ENCODE peak calls at places on chromosome 4, in five cellular contexts. One of them, this sample, is unnamed.

GRCh38 chr4:173698557-173699262 is 168.7 kb upstream of the HAND2 start:
- DNase-seq in amygdala: no peak
- DNase-seq in A172: no peak
- DNase-seq in MCF 10A: no peak
- DNase-seq in GM04503: no peak
- DNase-seq in this sample: no peak

GRCh38 chr4:3716876-3717235 is 49.3 kb upstream of the ADRA2C start:
- DNase-seq in GM04503: no peak
- DNase-seq in amygdala: no peak
- DNase-seq in A172: no peak
- DNase-seq in MCF 10A: no peak
- DNase-seq in this sample: no peak

GRCh38 chr4:20194079-20195013 is 57.4 kb upstream of the SLIT2 start:
- DNase-seq in MCF 10A: peak; percentile 72
- DNase-seq in GM04503: peak; percentile 75
- DNase-seq in A172: peak; percentile 68
- DNase-seq in amygdala: no peak
- DNase-seq in this sample: no peak

GRCh38 chr4:80069837-80070788 is 2.9 kb downstream of the ANTXR2 start:
- DNase-seq in amygdala: no peak
- DNase-seq in MCF 10A: peak; percentile 47
- DNase-seq in A172: peak; percentile 7
- DNase-seq in GM04503: no peak
- DNase-seq in this sample: no peak

GRCh38 chr4:73704314-73705055 is 35.9 kb upstream of the CXCL8 start:
- DNase-seq in A172: peak; percentile 90
- DNase-seq in GM04503: peak; percentile 98
- DNase-seq in amygdala: no peak
- DNase-seq in MCF 10A: peak; percentile 99
- DNase-seq in this sample: peak; percentile 16

GRCh38 chr4:1628892-1629703 is 55.0 kb downstream of the FAM53A start:
- DNase-seq in GM04503: no peak
- DNase-seq in MCF 10A: peak; percentile 52
- DNase-seq in amygdala: peak; percentile 64
- DNase-seq in A172: peak; percentile 27
- DNase-seq in this sample: peak; percentile 59

GRCh38 chr4:185780472-185780871 is 31.5 kb downstream of the SORBS2 start:
- DNase-seq in amygdala: no peak
- DNase-seq in GM04503: no peak
- DNase-seq in A172: no peak
- DNase-seq in MCF 10A: no peak
- DNase-seq in this sample: no peak

GRCh38 chr4:21979196-21979595 is 30.6 kb upstream of the KCNIP4 start:
- DNase-seq in A172: no peak
- DNase-seq in MCF 10A: no peak
- DNase-seq in amygdala: no peak
- DNase-seq in GM04503: no peak
- DNase-seq in this sample: no peak

GRCh38 chr4:182062936-182063335 is 180.3 kb upstream of the TENM3 start:
- DNase-seq in A172: peak; percentile 76
- DNase-seq in MCF 10A: peak; percentile 68
- DNase-seq in amygdala: no peak
- DNase-seq in GM04503: peak; percentile 46
- DNase-seq in this sample: no peak

GRCh38 chr4:26204249-26204825 is 116.5 kb upstream of the RBPJ start:
- DNase-seq in A172: no peak
- DNase-seq in amygdala: no peak
- DNase-seq in MCF 10A: no peak
- DNase-seq in GM04503: no peak
- DNase-seq in this sample: no peak

GRCh38 chr4:8834681-8835220 is 36.9 kb downstream of the HMX1 start:
- DNase-seq in MCF 10A: no peak
- DNase-seq in GM04503: no peak
- DNase-seq in A172: no peak
- DNase-seq in amygdala: no peak
- DNase-seq in this sample: no peak

GRCh38 chr4:6013564-6013963 is 4.7 kb downstream of the C4orf50 start:
- DNase-seq in A172: no peak
- DNase-seq in amygdala: no peak
- DNase-seq in GM04503: no peak
- DNase-seq in MCF 10A: no peak
- DNase-seq in this sample: no peak

GRCh38 chr4:10442976-10443375 is 14.2 kb downstream of the ZNF518B start:
- DNase-seq in A172: no peak
- DNase-seq in amygdala: no peak
- DNase-seq in GM04503: no peak
- DNase-seq in MCF 10A: no peak
- DNase-seq in this sample: no peak

GRCh38 chr4:40199179-40199670 is 2.4 kb downstream of the RHOH start:
- DNase-seq in amygdala: no peak
- DNase-seq in MCF 10A: no peak
- DNase-seq in GM04503: no peak
- DNase-seq in A172: no peak
- DNase-seq in this sample: no peak

GRCh38 chr4:186699298-186699697 is 24.4 kb downstream of the FAT1 start:
- DNase-seq in MCF 10A: peak; percentile 62
- DNase-seq in amygdala: no peak
- DNase-seq in A172: no peak
- DNase-seq in GM04503: no peak
- DNase-seq in this sample: peak; percentile 31

GRCh38 chr4:155675709-155676429 is 9.2 kb downstream of the GUCY1A1 start:
- DNase-seq in amygdala: no peak
- DNase-seq in MCF 10A: peak; percentile 38
- DNase-seq in A172: no peak
- DNase-seq in GM04503: no peak
- DNase-seq in this sample: peak; percentile 65

GRCh38 chr4:99572527-99573240 is 1.9 kb upstream of the MTTP start:
- DNase-seq in amygdala: no peak
- DNase-seq in GM04503: no peak
- DNase-seq in MCF 10A: peak; percentile 69
- DNase-seq in A172: no peak
- DNase-seq in this sample: no peak

GRCh38 chr4:52234539-52235174 is 183.6 kb downstream of the SPATA18 start:
- DNase-seq in MCF 10A: peak; percentile 69
- DNase-seq in A172: peak; percentile 33
- DNase-seq in GM04503: no peak
- DNase-seq in amygdala: no peak
- DNase-seq in this sample: peak; percentile 60

GRCh38 chr4:147683172-147683571 is 791 bp downstream of the PRMT9 start:
- DNase-seq in amygdala: peak; percentile 2
- DNase-seq in MCF 10A: peak; percentile 33
- DNase-seq in GM04503: no peak
- DNase-seq in A172: peak; percentile 2
- DNase-seq in this sample: peak; percentile 1

GRCh38 chr4:54440394-54441223 is 211.5 kb downstream of the PDGFRA start:
- DNase-seq in A172: peak; percentile 32
- DNase-seq in GM04503: no peak
- DNase-seq in amygdala: peak; percentile 40
- DNase-seq in MCF 10A: peak; percentile 49
- DNase-seq in this sample: peak; percentile 47

GRCh38 chr4:175280153-175280552 is 362.0 kb downstream of the ADAM29 start:
- DNase-seq in GM04503: no peak
- DNase-seq in amygdala: no peak
- DNase-seq in MCF 10A: no peak
- DNase-seq in A172: no peak
- DNase-seq in this sample: no peak

GRCh38 chr4:82770607-82771006 is 28.0 kb downstream of the SCD5 start:
- DNase-seq in MCF 10A: no peak
- DNase-seq in amygdala: peak; percentile 89
- DNase-seq in A172: no peak
- DNase-seq in GM04503: no peak
- DNase-seq in this sample: no peak

GRCh38 chr4:65845169-65845568 is 174.9 kb upstream of the EPHA5 start:
- DNase-seq in amygdala: no peak
- DNase-seq in A172: no peak
- DNase-seq in GM04503: no peak
- DNase-seq in MCF 10A: no peak
- DNase-seq in this sample: no peak

GRCh38 chr4:147447820-147448219 is 33.1 kb upstream of the EDNRA start:
- DNase-seq in GM04503: no peak
- DNase-seq in A172: no peak
- DNase-seq in MCF 10A: peak; percentile 63
- DNase-seq in amygdala: no peak
- DNase-seq in this sample: no peak

GRCh38 chr4:25857403-25857802 is 5.4 kb downstream of the SEL1L3 start:
- DNase-seq in A172: no peak
- DNase-seq in amygdala: no peak
- DNase-seq in GM04503: no peak
- DNase-seq in MCF 10A: peak; percentile 18
- DNase-seq in this sample: peak; percentile 53

GRCh38 chr4:137283737-137284136 is 248.6 kb downstream of the PCDH18 start:
- DNase-seq in amygdala: no peak
- DNase-seq in GM04503: no peak
- DNase-seq in A172: no peak
- DNase-seq in MCF 10A: peak; percentile 14
- DNase-seq in this sample: peak; percentile 30

GRCh38 chr4:78336093-78336943 is 215.3 kb upstream of the ANXA3 start:
- DNase-seq in amygdala: no peak
- DNase-seq in A172: peak; percentile 36
- DNase-seq in MCF 10A: peak; percentile 2
- DNase-seq in GM04503: no peak
- DNase-seq in this sample: peak; percentile 86

GRCh38 chr4:20598626-20599025 is 101.6 kb upstream of the PACRGL start:
- DNase-seq in amygdala: no peak
- DNase-seq in GM04503: no peak
- DNase-seq in MCF 10A: no peak
- DNase-seq in A172: no peak
- DNase-seq in this sample: no peak

GRCh38 chr4:182752158-182752910 is 164.9 kb downstream of the DCTD start:
- DNase-seq in MCF 10A: no peak
- DNase-seq in amygdala: no peak
- DNase-seq in A172: peak; percentile 82
- DNase-seq in GM04503: peak; percentile 92
- DNase-seq in this sample: peak; percentile 60

GRCh38 chr4:90112715-90113114 is 14.5 kb upstream of the CCSER1 start:
- DNase-seq in MCF 10A: peak; percentile 25
- DNase-seq in amygdala: no peak
- DNase-seq in A172: peak; percentile 71
- DNase-seq in GM04503: no peak
- DNase-seq in this sample: no peak